ENCODE peak calls at places on chromosomes 11 and 22, in seven cellular contexts. One of them, this sample, is unnamed. For H3K27me3, the result is how much of the 10 kb centered on the place peaks cover.

GRCh38 chr11:83159901-83160865 is 3.3 kb downstream of the PCF11 start:
- DNase-seq in dorsolateral prefrontal cortex: no peak
- DNase-seq in PC-3: peak
- DNase-seq in pancreas: no peak
- DNase-seq in brain microvascular endothelial cell: peak
- DNase-seq in CD4-positive, alpha-beta T cell: no peak
- DNase-seq in body of pancreas: peak
- DNase-seq in this sample: no peak

GRCh38 chr11:119196833-119197483 is 9.2 kb upstream of the CBL start:
- DNase-seq in body of pancreas: peak
- DNase-seq in pancreas: no peak
- DNase-seq in brain microvascular endothelial cell: peak
- DNase-seq in dorsolateral prefrontal cortex: no peak
- DNase-seq in PC-3: peak
- DNase-seq in CD4-positive, alpha-beta T cell: peak
- DNase-seq in this sample: peak

GRCh38 chr22:49132009-49132408 is 695.7 kb downstream of the BRD1 start:
- DNase-seq in PC-3: no peak
- DNase-seq in brain microvascular endothelial cell: no peak
- DNase-seq in CD4-positive, alpha-beta T cell: no peak
- DNase-seq in dorsolateral prefrontal cortex: no peak
- DNase-seq in pancreas: no peak
- DNase-seq in body of pancreas: no peak
- DNase-seq in this sample: no peak

GRCh38 chr11:30349885-30350284 is 27.0 kb downstream of the ARL14EP start:
- DNase-seq in PC-3: no peak
- DNase-seq in brain microvascular endothelial cell: no peak
- DNase-seq in body of pancreas: no peak
- DNase-seq in dorsolateral prefrontal cortex: no peak
- DNase-seq in pancreas: no peak
- DNase-seq in CD4-positive, alpha-beta T cell: no peak
- DNase-seq in this sample: no peak

GRCh38 chr22:31127181-31127772 is 4.5 kb downstream of the INPP5J start:
- DNase-seq in brain microvascular endothelial cell: no peak
- DNase-seq in pancreas: peak
- DNase-seq in dorsolateral prefrontal cortex: no peak
- DNase-seq in CD4-positive, alpha-beta T cell: no peak
- DNase-seq in PC-3: no peak
- DNase-seq in body of pancreas: no peak
- DNase-seq in this sample: no peak

GRCh38 chr22:37639771-37640590 is 512 bp downstream of the SH3BP1 start:
- DNase-seq in PC-3: no peak
- DNase-seq in CD4-positive, alpha-beta T cell: no peak
- DNase-seq in dorsolateral prefrontal cortex: no peak
- DNase-seq in body of pancreas: no peak
- DNase-seq in brain microvascular endothelial cell: no peak
- DNase-seq in pancreas: no peak
- DNase-seq in this sample: no peak

GRCh38 chr11:88179966-88180629 is 4.9 kb upstream of the RAB38 start:
- DNase-seq in dorsolateral prefrontal cortex: no peak
- DNase-seq in body of pancreas: no peak
- DNase-seq in brain microvascular endothelial cell: no peak
- DNase-seq in pancreas: no peak
- DNase-seq in CD4-positive, alpha-beta T cell: no peak
- DNase-seq in PC-3: peak
- DNase-seq in this sample: no peak

GRCh38 chr11:68840661-68841653 is 759 bp downstream of the CPT1A start:
- DNase-seq in pancreas: peak
- DNase-seq in PC-3: peak
- DNase-seq in brain microvascular endothelial cell: no peak
- DNase-seq in CD4-positive, alpha-beta T cell: no peak
- DNase-seq in body of pancreas: peak
- DNase-seq in dorsolateral prefrontal cortex: no peak
- DNase-seq in this sample: peak

GRCh38 chr11:115996125-115996807 is 492.1 kb upstream of the CADM1 start:
- DNase-seq in dorsolateral prefrontal cortex: no peak
- DNase-seq in CD4-positive, alpha-beta T cell: no peak
- DNase-seq in body of pancreas: no peak
- DNase-seq in PC-3: no peak
- DNase-seq in pancreas: no peak
- DNase-seq in brain microvascular endothelial cell: no peak
- DNase-seq in this sample: no peak

GRCh38 chr11:10498022-10498400 is 42.9 kb downstream of the AMPD3 start:
- DNase-seq in dorsolateral prefrontal cortex: no peak
- DNase-seq in brain microvascular endothelial cell: no peak
- DNase-seq in pancreas: no peak
- DNase-seq in body of pancreas: no peak
- DNase-seq in CD4-positive, alpha-beta T cell: no peak
- DNase-seq in PC-3: no peak
- DNase-seq in this sample: peak

GRCh38 chr11:16909375-16910035 is 104.7 kb downstream of the PLEKHA7 start:
- DNase-seq in dorsolateral prefrontal cortex: no peak
- DNase-seq in PC-3: no peak
- DNase-seq in brain microvascular endothelial cell: no peak
- DNase-seq in body of pancreas: no peak
- DNase-seq in CD4-positive, alpha-beta T cell: no peak
- DNase-seq in pancreas: no peak
- DNase-seq in this sample: no peak

GRCh38 chr11:48096588-48097525 is 116.5 kb downstream of the PTPRJ start:
- DNase-seq in dorsolateral prefrontal cortex: no peak
- DNase-seq in pancreas: no peak
- DNase-seq in PC-3: peak
- DNase-seq in CD4-positive, alpha-beta T cell: no peak
- DNase-seq in brain microvascular endothelial cell: no peak
- DNase-seq in body of pancreas: no peak
- DNase-seq in this sample: no peak

GRCh38 chr11:2474059-2474901 is 29.5 kb downstream of the KCNQ1 start:
- DNase-seq in brain microvascular endothelial cell: no peak
- DNase-seq in PC-3: no peak
- DNase-seq in body of pancreas: peak
- DNase-seq in pancreas: no peak
- DNase-seq in CD4-positive, alpha-beta T cell: no peak
- DNase-seq in dorsolateral prefrontal cortex: no peak
- DNase-seq in this sample: no peak

GRCh38 chr22:20580179-20580578 is 72.8 kb downstream of the MED15 start:
- DNase-seq in brain microvascular endothelial cell: no peak
- DNase-seq in PC-3: no peak
- DNase-seq in dorsolateral prefrontal cortex: no peak
- DNase-seq in CD4-positive, alpha-beta T cell: no peak
- DNase-seq in body of pancreas: no peak
- DNase-seq in pancreas: no peak
- DNase-seq in this sample: no peak

GRCh38 chr11:63553759-63554158 is 9.4 kb downstream of the PLAAT2 start:
- DNase-seq in PC-3: peak
- DNase-seq in CD4-positive, alpha-beta T cell: peak
- DNase-seq in brain microvascular endothelial cell: no peak
- DNase-seq in dorsolateral prefrontal cortex: no peak
- DNase-seq in pancreas: peak
- DNase-seq in body of pancreas: no peak
- DNase-seq in this sample: no peak

GRCh38 chr11:10666976-10667892 is 26.3 kb downstream of the IRAG1 start:
- DNase-seq in PC-3: peak
- DNase-seq in CD4-positive, alpha-beta T cell: no peak
- DNase-seq in dorsolateral prefrontal cortex: no peak
- DNase-seq in brain microvascular endothelial cell: peak
- DNase-seq in body of pancreas: no peak
- DNase-seq in pancreas: no peak
- DNase-seq in this sample: no peak

GRCh38 chr11:133491680-133492383 is 40.5 kb downstream of the OPCML start:
- DNase-seq in body of pancreas: no peak
- DNase-seq in brain microvascular endothelial cell: no peak
- DNase-seq in CD4-positive, alpha-beta T cell: no peak
- DNase-seq in PC-3: no peak
- DNase-seq in dorsolateral prefrontal cortex: no peak
- DNase-seq in pancreas: no peak
- DNase-seq in this sample: no peak

GRCh38 chr22:19043111-19044085 is 78.8 kb downstream of the DGCR2 start:
- DNase-seq in CD4-positive, alpha-beta T cell: no peak
- DNase-seq in body of pancreas: no peak
- DNase-seq in brain microvascular endothelial cell: no peak
- DNase-seq in dorsolateral prefrontal cortex: peak
- DNase-seq in pancreas: no peak
- DNase-seq in PC-3: no peak
- DNase-seq in this sample: no peak

GRCh38 chr22:32237905-32238304 is 17.2 kb downstream of the SLC5A4 start:
- DNase-seq in pancreas: no peak
- DNase-seq in dorsolateral prefrontal cortex: no peak
- DNase-seq in PC-3: no peak
- DNase-seq in CD4-positive, alpha-beta T cell: no peak
- DNase-seq in body of pancreas: no peak
- DNase-seq in brain microvascular endothelial cell: no peak
- DNase-seq in this sample: no peak

GRCh38 chr22:31102441-31103081 is 4.8 kb downstream of the SELENOM start:
- DNase-seq in body of pancreas: peak
- DNase-seq in pancreas: no peak
- DNase-seq in brain microvascular endothelial cell: peak
- DNase-seq in PC-3: peak
- DNase-seq in CD4-positive, alpha-beta T cell: no peak
- DNase-seq in dorsolateral prefrontal cortex: no peak
- DNase-seq in this sample: peak

GRCh38 chr22:26851125-26851524 is 193.7 kb downstream of the MIAT start:
- DNase-seq in PC-3: no peak
- DNase-seq in brain microvascular endothelial cell: no peak
- DNase-seq in body of pancreas: no peak
- DNase-seq in pancreas: no peak
- DNase-seq in CD4-positive, alpha-beta T cell: no peak
- DNase-seq in dorsolateral prefrontal cortex: no peak
- DNase-seq in this sample: no peak

GRCh38 chr22:28429711-28430110 is 249.9 kb downstream of the TTC28 start:
- DNase-seq in pancreas: no peak
- DNase-seq in body of pancreas: no peak
- DNase-seq in brain microvascular endothelial cell: no peak
- DNase-seq in PC-3: no peak
- DNase-seq in CD4-positive, alpha-beta T cell: no peak
- DNase-seq in dorsolateral prefrontal cortex: no peak
- DNase-seq in this sample: no peak

GRCh38 chr11:8327761-8328192 is 64.1 kb upstream of the LMO1 start:
- DNase-seq in brain microvascular endothelial cell: no peak
- DNase-seq in pancreas: no peak
- DNase-seq in dorsolateral prefrontal cortex: no peak
- DNase-seq in PC-3: no peak
- DNase-seq in CD4-positive, alpha-beta T cell: no peak
- DNase-seq in body of pancreas: no peak
- DNase-seq in this sample: no peak

GRCh38 chr11:128709402-128709801 is 15.5 kb downstream of the FLI1 start:
- DNase-seq in pancreas: no peak
- DNase-seq in PC-3: peak
- DNase-seq in dorsolateral prefrontal cortex: no peak
- DNase-seq in brain microvascular endothelial cell: peak
- DNase-seq in CD4-positive, alpha-beta T cell: no peak
- DNase-seq in body of pancreas: no peak
- DNase-seq in this sample: peak

GRCh38 chr11:128707671-128708070 is 13.8 kb downstream of the FLI1 start:
- DNase-seq in pancreas: no peak
- DNase-seq in brain microvascular endothelial cell: no peak
- DNase-seq in body of pancreas: no peak
- DNase-seq in dorsolateral prefrontal cortex: no peak
- DNase-seq in PC-3: peak
- DNase-seq in CD4-positive, alpha-beta T cell: no peak
- DNase-seq in this sample: no peak

GRCh38 chr11:128711136-128711535 is 17.3 kb downstream of the FLI1 start:
- DNase-seq in body of pancreas: no peak
- DNase-seq in CD4-positive, alpha-beta T cell: no peak
- DNase-seq in PC-3: peak
- DNase-seq in brain microvascular endothelial cell: peak
- DNase-seq in dorsolateral prefrontal cortex: no peak
- DNase-seq in pancreas: no peak
- DNase-seq in this sample: no peak

GRCh38 chr11:128705124-128705920 is 11.4 kb downstream of the FLI1 start:
- DNase-seq in pancreas: no peak
- DNase-seq in brain microvascular endothelial cell: no peak
- DNase-seq in CD4-positive, alpha-beta T cell: no peak
- DNase-seq in body of pancreas: no peak
- DNase-seq in PC-3: no peak
- DNase-seq in dorsolateral prefrontal cortex: no peak
- DNase-seq in this sample: no peak

DNA sequence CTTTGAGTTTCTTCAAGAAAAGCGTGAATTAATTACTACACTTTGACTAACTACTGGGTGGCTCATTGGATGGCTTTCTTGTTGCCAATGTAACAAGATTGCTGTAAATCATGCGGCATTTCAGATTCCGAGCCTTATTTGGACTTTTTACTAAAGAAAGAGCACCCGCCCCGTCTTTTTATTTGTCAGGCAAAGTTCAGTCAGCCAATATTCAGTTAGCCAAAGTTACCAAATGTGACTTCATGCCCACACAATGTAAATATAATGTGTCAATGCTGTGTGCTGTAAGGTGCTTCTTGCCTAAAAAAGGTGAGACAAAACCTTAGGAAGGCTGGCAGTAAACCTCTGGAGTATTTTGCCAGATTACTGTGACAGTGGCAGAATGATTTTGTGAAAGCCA is 14.8 kb downstream of the FLI1 start:
- DNase-seq in brain microvascular endothelial cell: no peak
- DNase-seq in body of pancreas: no peak
- DNase-seq in PC-3: peak
- DNase-seq in CD4-positive, alpha-beta T cell: no peak
- DNase-seq in pancreas: no peak
- DNase-seq in dorsolateral prefrontal cortex: no peak
- DNase-seq in this sample: no peak
- H3K27me3 ChIP-seq in brain microvascular endothelial cell: under half
- H3K27me3 ChIP-seq in body of pancreas: under half
- H3K27me3 ChIP-seq in PC-3: under half
- H3K27me3 ChIP-seq in CD4-positive, alpha-beta T cell: under half
- H3K27me3 ChIP-seq in pancreas: under half
- H3K27me3 ChIP-seq in dorsolateral prefrontal cortex: under half
- H3K27me3 ChIP-seq in this sample: under half

DNA sequence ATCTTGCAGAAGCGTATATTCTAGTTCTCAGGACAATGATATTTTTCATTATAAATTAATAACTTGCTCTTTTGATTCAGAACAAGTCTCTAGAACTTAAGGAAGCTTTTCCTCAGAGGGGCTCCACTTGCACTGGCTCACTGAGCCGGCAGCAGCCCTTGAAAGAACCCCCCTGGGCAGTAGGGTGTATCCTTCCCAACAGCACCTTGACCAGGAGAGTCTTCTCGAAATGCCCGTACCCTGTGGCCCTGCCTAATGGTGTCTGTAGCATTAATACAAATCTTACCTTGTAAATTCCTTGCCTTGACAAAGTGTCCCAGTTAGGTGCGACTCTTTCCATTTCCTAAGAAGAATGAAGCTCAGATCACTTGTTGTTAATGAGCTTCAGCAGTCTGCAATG is 13.5 kb downstream of the PSMD13 start:
- DNase-seq in dorsolateral prefrontal cortex: no peak
- DNase-seq in CD4-positive, alpha-beta T cell: no peak
- DNase-seq in body of pancreas: no peak
- DNase-seq in PC-3: no peak
- DNase-seq in pancreas: no peak
- DNase-seq in brain microvascular endothelial cell: no peak
- DNase-seq in this sample: no peak
- H3K27ac ChIP-seq in dorsolateral prefrontal cortex: no peak
- H3K27ac ChIP-seq in CD4-positive, alpha-beta T cell: no peak
- H3K27ac ChIP-seq in body of pancreas: no peak
- H3K27ac ChIP-seq in PC-3: no peak
- H3K27ac ChIP-seq in pancreas: no peak
- H3K27ac ChIP-seq in brain microvascular endothelial cell: no peak
- H3K27ac ChIP-seq in this sample: no peak

GRCh38 chr22:41913842-41914534 is 886 bp downstream of the SHISA8 start:
- DNase-seq in brain microvascular endothelial cell: no peak
- DNase-seq in PC-3: no peak
- DNase-seq in dorsolateral prefrontal cortex: no peak
- DNase-seq in pancreas: no peak
- DNase-seq in body of pancreas: no peak
- DNase-seq in CD4-positive, alpha-beta T cell: no peak
- DNase-seq in this sample: no peak
- H3K27me3 ChIP-seq in brain microvascular endothelial cell: half or more
- H3K27me3 ChIP-seq in PC-3: under half
- H3K27me3 ChIP-seq in dorsolateral prefrontal cortex: half or more
- H3K27me3 ChIP-seq in pancreas: under half
- H3K27me3 ChIP-seq in body of pancreas: under half
- H3K27me3 ChIP-seq in CD4-positive, alpha-beta T cell: under half
- H3K27me3 ChIP-seq in this sample: half or more

GRCh38 chr11:46697303-46697702 is 3.1 kb downstream of the ARHGAP1 start:
- DNase-seq in brain microvascular endothelial cell: peak
- DNase-seq in dorsolateral prefrontal cortex: peak
- DNase-seq in PC-3: no peak
- DNase-seq in body of pancreas: peak
- DNase-seq in pancreas: no peak
- DNase-seq in CD4-positive, alpha-beta T cell: no peak
- DNase-seq in this sample: no peak
- H3K27ac ChIP-seq in brain microvascular endothelial cell: peak
- H3K27ac ChIP-seq in dorsolateral prefrontal cortex: peak
- H3K27ac ChIP-seq in PC-3: no peak
- H3K27ac ChIP-seq in body of pancreas: no peak
- H3K27ac ChIP-seq in pancreas: peak
- H3K27ac ChIP-seq in CD4-positive, alpha-beta T cell: no peak
- H3K27ac ChIP-seq in this sample: no peak